ENCODE peak calls at places on chromosomes 5 and 9, in ten cellular contexts. Q is fibroblast of lung; M is stomach; V is A549; L is sigmoid colon; F is esophagus squamous epithelium; R is tibial artery; Z is cardiac muscle cell; P is ovary; X is CD4-positive, alpha-beta T cell. A is an unnamed sample.

GRCh38 chr9:96113045-96113444 is 188.9 kb downstream of the HSD17B3 start:
- DNase-seq in Q (no peak), M (no peak), V (no peak), L (no peak), F (no peak), R (no peak), Z (no peak), P (no peak), X (no peak), A (no peak)

GRCh38 chr5:150503977-150504620 is 3.8 kb upstream of the NDST1 start:
- DNase-seq in Q (peak; percentile 54), M (peak; percentile 86), V (no peak), L (peak; percentile 73), F (no peak), R (peak; percentile 90), Z (peak; percentile 57), P (no peak), X (no peak), A (no peak)

GRCh38 chr5:16642896-16643295 is 26.1 kb upstream of the RETREG1 start:
- DNase-seq in Q (no peak), M (no peak), V (no peak), L (no peak), F (no peak), R (no peak), Z (no peak), P (no peak), X (no peak), A (no peak)

GRCh38 chr5:96528816-96529474 is 95.9 kb upstream of the PCSK1 start:
- DNase-seq in Q (no peak), M (no peak), V (no peak), L (no peak), F (no peak), R (no peak), Z (no peak), P (no peak), X (no peak), A (no peak)

GRCh38 chr5:146624179-146624578 is 108.2 kb upstream of the GPR151 start:
- DNase-seq in Q (no peak), M (no peak), V (no peak), L (no peak), F (no peak), R (no peak), Z (no peak), P (no peak), X (no peak), A (no peak)

GRCh38 chr9:37903581-37903830 is 421 bp downstream of the SLC25A51 start:
- DNase-seq in Q (no peak), M (no peak), V (peak; percentile 47), L (peak; percentile 70), F (no peak), R (peak; percentile 75), Z (no peak), P (no peak), X (no peak), A (peak; percentile 85)

GRCh38 chr5:54548565-54548964 is 31.0 kb downstream of the SNX18 start:
- DNase-seq in Q (peak; percentile 34), M (no peak), V (no peak), L (no peak), F (no peak), R (no peak), Z (peak; percentile 26), P (no peak), X (no peak), A (no peak)

GRCh38 chr5:136021016-136021405 is 7.8 kb upstream of the TGFBI start:
- DNase-seq in Q (peak; percentile 86), M (no peak), V (peak; percentile 53), L (peak; percentile 37), F (no peak), R (no peak), Z (peak; percentile 41), P (no peak), X (no peak), A (no peak)

GRCh38 chr9:504921-505821 is 290.5 kb downstream of the DOCK8 start:
- DNase-seq in Q (peak; percentile 16), M (peak; percentile 27), V (peak; percentile 47), L (peak; percentile 71), F (no peak), R (no peak), Z (peak; percentile 35), P (peak; percentile 50), X (peak; percentile 2), A (no peak)
- H3K27ac ChIP-seq in Q (no peak overlapping the region), M (peak overlapping the region; percentile 79), V (peak overlapping the region; percentile 86), L (peak overlapping the region; percentile 85), F (peak overlapping the region; percentile 89), R (peak overlapping the region; percentile 64), Z (peak overlapping the region; percentile 42), P (peak overlapping the region; percentile 44), X (no peak overlapping the region), A (peak overlapping the region; percentile 76)

GRCh38 chr5:139678751-139679750 is 30.9 kb downstream of the CXXC5 start:
- DNase-seq in Q (peak; percentile 78), M (no peak), V (no peak), L (no peak), F (no peak), R (no peak), Z (peak; percentile 30), P (no peak), X (no peak), A (no peak)

GRCh38 chr5:139676406-139676805 is 28.3 kb downstream of the CXXC5 start:
- DNase-seq in Q (no peak), M (no peak), V (no peak), L (no peak), F (no peak), R (no peak), Z (no peak), P (no peak), X (no peak), A (no peak)

GRCh38 chr5:139678283-139678613 is 30.1 kb downstream of the CXXC5 start:
- DNase-seq in Q (no peak), M (no peak), V (no peak), L (no peak), F (no peak), R (no peak), Z (no peak), P (no peak), X (no peak), A (no peak)

GRCh38 chr5:139676951-139677367 is 28.8 kb downstream of the CXXC5 start:
- DNase-seq in Q (no peak), M (no peak), V (no peak), L (no peak), F (no peak), R (no peak), Z (no peak), P (no peak), X (no peak), A (no peak)

DNA sequence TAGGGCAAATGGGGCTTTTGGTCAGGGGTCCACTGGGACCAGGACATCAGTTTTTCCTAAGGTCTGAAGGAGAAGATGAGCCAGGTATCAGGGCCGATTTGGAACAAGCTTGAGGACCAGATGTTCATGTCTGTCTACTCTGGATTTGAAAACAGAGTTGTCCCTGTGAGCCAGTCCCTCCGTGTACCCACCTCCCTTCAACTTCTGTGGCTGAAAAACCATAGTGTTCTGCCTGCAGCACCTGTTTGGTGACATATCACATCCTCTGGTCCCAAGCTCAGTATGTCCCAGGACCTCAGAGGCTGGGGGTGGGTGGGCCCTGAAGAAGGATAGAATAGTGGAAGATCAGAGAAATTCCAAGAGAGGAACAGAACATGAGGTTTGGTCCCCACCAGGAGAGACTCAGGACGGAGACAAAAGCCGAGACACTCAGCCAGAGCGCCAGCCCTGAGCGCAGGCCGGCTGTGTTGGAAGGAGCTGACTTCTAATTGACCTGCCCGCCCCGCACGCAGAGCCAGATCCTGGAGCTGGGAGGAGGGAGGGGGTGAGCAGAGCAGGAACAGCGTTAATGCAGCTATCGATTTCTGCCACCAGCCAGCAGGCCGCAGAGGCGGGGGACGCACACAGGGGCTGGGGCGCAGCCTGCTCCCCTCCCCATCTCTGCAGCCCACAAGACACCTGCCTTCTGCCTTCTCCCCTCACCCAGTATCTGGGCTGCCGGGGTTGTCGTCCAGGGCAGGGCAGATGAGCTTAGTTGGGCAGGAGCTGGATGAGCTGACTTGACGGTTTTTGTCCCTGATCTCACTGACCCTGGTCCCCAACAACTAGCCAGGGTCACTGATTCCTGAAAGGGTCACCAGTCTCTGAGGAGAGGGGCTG is 29.5 kb downstream of the CXXC5 start:
- DNase-seq in Q (peak; percentile 57), M (peak; percentile 72), V (no peak), L (no peak), F (no peak), R (no peak), Z (no peak), P (no peak), X (no peak), A (no peak)
- H3K27ac ChIP-seq in Q (no peak overlapping the region), M (peak overlapping the region; percentile 66), V (no peak overlapping the region), L (peak overlapping the region; percentile 70), F (peak overlapping the region; percentile 62), R (peak overlapping the region; percentile 34), Z (peak overlapping the region; percentile 63), P (no peak overlapping the region), X (no peak overlapping the region), A (peak overlapping the region; percentile 59)

GRCh38 chr9:123685489-123686083 is 244.3 kb downstream of the DENND1A start:
- DNase-seq in Q (no peak), M (no peak), V (no peak), L (no peak), F (no peak), R (no peak), Z (no peak), P (no peak), X (no peak), A (no peak)

GRCh38 chr9:123687246-123687721 is 242.6 kb downstream of the DENND1A start:
- DNase-seq in Q (no peak), M (peak; percentile 31), V (no peak), L (no peak), F (no peak), R (no peak), Z (no peak), P (no peak), X (no peak), A (no peak)

GRCh38 chr9:123684393-123685149 is 245.4 kb downstream of the DENND1A start:
- DNase-seq in Q (peak; percentile 43), M (no peak), V (no peak), L (no peak), F (no peak), R (no peak), Z (no peak), P (no peak), X (no peak), A (no peak)

GRCh38 chr9:123686131-123686848 is 243.6 kb downstream of the DENND1A start:
- DNase-seq in Q (peak; percentile 64), M (no peak), V (no peak), L (no peak), F (no peak), R (no peak), Z (peak; percentile 60), P (no peak), X (no peak), A (no peak)

DNA sequence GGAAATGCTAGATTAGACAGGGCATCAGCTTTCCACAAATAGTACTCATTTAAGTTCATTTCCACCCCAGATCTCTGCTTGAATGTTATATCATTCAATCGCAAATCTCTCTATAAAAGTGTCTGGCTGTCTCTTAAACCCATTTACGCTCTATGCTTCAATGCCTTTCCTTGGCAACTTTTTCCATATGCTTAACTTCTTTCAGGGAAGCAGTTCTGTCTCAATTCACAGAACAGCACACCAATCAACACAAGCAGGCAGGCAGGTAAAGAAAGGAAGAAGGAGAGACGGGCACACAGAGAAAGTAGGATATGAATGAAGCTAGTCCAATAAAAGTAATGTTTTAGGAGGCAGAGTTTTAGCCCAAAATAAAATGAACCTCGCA is 243.1 kb downstream of the DENND1A start:
- DNase-seq in Q (no peak), M (no peak), V (no peak), L (no peak), F (no peak), R (no peak), Z (no peak), P (no peak), X (no peak), A (no peak)
- H3K27ac ChIP-seq in Q (no peak overlapping the region), M (no peak overlapping the region), V (no peak overlapping the region), L (no peak overlapping the region), F (no peak overlapping the region), R (no peak overlapping the region), Z (peak overlapping the region; percentile 20), P (no peak overlapping the region), X (no peak overlapping the region), A (no peak overlapping the region)

GRCh38 chr9:99101812-99102211 is 3.1 kb upstream of the TGFBR1 start:
- DNase-seq in Q (no peak), M (no peak), V (no peak), L (no peak), F (no peak), R (no peak), Z (no peak), P (no peak), X (no peak), A (no peak)
- H3K27ac ChIP-seq in Q (no peak overlapping the region), M (no peak overlapping the region), V (peak overlapping the region; percentile 91), L (peak overlapping the region; percentile 94), F (no peak overlapping the region), R (peak overlapping the region; percentile 98), Z (no peak overlapping the region), P (no peak overlapping the region), X (no peak overlapping the region), A (no peak overlapping the region)